ENCODE peak calls at places on chromosomes 12 and 14, in nine cellular contexts. One of them, this sample, is unnamed.

GRCh38 chr12:109307051-109307450 is 2.0 kb downstream of the FOXN4 start:
- DNase-seq in IMR-90: no peak
- DNase-seq in OCI-LY7: no peak
- DNase-seq in hepatocyte: peak
- DNase-seq in H9: no peak
- DNase-seq in astrocyte: no peak
- DNase-seq in fibroblast of lung: no peak
- DNase-seq in endothelial cell of umbilical vein: no peak
- DNase-seq in A549: no peak
- DNase-seq in this sample: no peak

GRCh38 chr12:76010732-76011458 is 20.7 kb downstream of the PHLDA1 start:
- DNase-seq in IMR-90: peak
- DNase-seq in OCI-LY7: no peak
- DNase-seq in hepatocyte: peak
- DNase-seq in H9: no peak
- DNase-seq in astrocyte: peak
- DNase-seq in fibroblast of lung: peak
- DNase-seq in endothelial cell of umbilical vein: no peak
- DNase-seq in A549: no peak
- DNase-seq in this sample: peak

GRCh38 chr12:29547844-29548243 is 50.4 kb upstream of the OVCH1 start:
- DNase-seq in IMR-90: no peak
- DNase-seq in OCI-LY7: no peak
- DNase-seq in hepatocyte: no peak
- DNase-seq in H9: no peak
- DNase-seq in astrocyte: no peak
- DNase-seq in fibroblast of lung: no peak
- DNase-seq in endothelial cell of umbilical vein: no peak
- DNase-seq in A549: no peak
- DNase-seq in this sample: no peak

GRCh38 chr14:68247281-68247680 is 427.7 kb downstream of the RAD51B start:
- DNase-seq in IMR-90: no peak
- DNase-seq in OCI-LY7: no peak
- DNase-seq in hepatocyte: no peak
- DNase-seq in H9: no peak
- DNase-seq in astrocyte: no peak
- DNase-seq in fibroblast of lung: no peak
- DNase-seq in endothelial cell of umbilical vein: peak
- DNase-seq in A549: no peak
- DNase-seq in this sample: no peak

GRCh38 chr14:70808023-70808401 is 1.3 kb downstream of the MAP3K9 start:
- DNase-seq in IMR-90: no peak
- DNase-seq in OCI-LY7: peak
- DNase-seq in hepatocyte: peak
- DNase-seq in H9: peak
- DNase-seq in astrocyte: no peak
- DNase-seq in fibroblast of lung: peak
- DNase-seq in endothelial cell of umbilical vein: no peak
- DNase-seq in A549: peak
- DNase-seq in this sample: no peak

GRCh38 chr12:110067531-110067930 is 19.2 kb upstream of the C12orf76 start:
- DNase-seq in IMR-90: no peak
- DNase-seq in OCI-LY7: no peak
- DNase-seq in hepatocyte: no peak
- DNase-seq in H9: no peak
- DNase-seq in astrocyte: no peak
- DNase-seq in fibroblast of lung: no peak
- DNase-seq in endothelial cell of umbilical vein: no peak
- DNase-seq in A549: no peak
- DNase-seq in this sample: no peak

GRCh38 chr12:15244341-15244740 is 23.1 kb upstream of the RERG start:
- DNase-seq in IMR-90: no peak
- DNase-seq in OCI-LY7: no peak
- DNase-seq in hepatocyte: no peak
- DNase-seq in H9: no peak
- DNase-seq in astrocyte: no peak
- DNase-seq in fibroblast of lung: no peak
- DNase-seq in endothelial cell of umbilical vein: no peak
- DNase-seq in A549: no peak
- DNase-seq in this sample: no peak

GRCh38 chr12:3275171-3276041 is 198.2 kb downstream of the TSPAN9 start:
- DNase-seq in IMR-90: peak
- DNase-seq in OCI-LY7: peak
- DNase-seq in hepatocyte: peak
- DNase-seq in H9: peak
- DNase-seq in astrocyte: peak
- DNase-seq in fibroblast of lung: peak
- DNase-seq in endothelial cell of umbilical vein: peak
- DNase-seq in A549: peak
- DNase-seq in this sample: peak

GRCh38 chr12:49925433-49926194 is 21.9 kb upstream of the FAIM2 start:
- DNase-seq in IMR-90: no peak
- DNase-seq in OCI-LY7: no peak
- DNase-seq in hepatocyte: no peak
- DNase-seq in H9: peak
- DNase-seq in astrocyte: no peak
- DNase-seq in fibroblast of lung: no peak
- DNase-seq in endothelial cell of umbilical vein: no peak
- DNase-seq in A549: no peak
- DNase-seq in this sample: no peak

GRCh38 chr12:57712671-57713070 is 18.7 kb downstream of the OS9 start:
- DNase-seq in IMR-90: no peak
- DNase-seq in OCI-LY7: no peak
- DNase-seq in hepatocyte: no peak
- DNase-seq in H9: no peak
- DNase-seq in astrocyte: no peak
- DNase-seq in fibroblast of lung: no peak
- DNase-seq in endothelial cell of umbilical vein: no peak
- DNase-seq in A549: no peak
- DNase-seq in this sample: no peak

GRCh38 chr12:42482820-42483533 is 106.6 kb downstream of the PRICKLE1 start:
- DNase-seq in IMR-90: peak
- DNase-seq in OCI-LY7: peak
- DNase-seq in hepatocyte: peak
- DNase-seq in H9: peak
- DNase-seq in astrocyte: peak
- DNase-seq in fibroblast of lung: peak
- DNase-seq in endothelial cell of umbilical vein: peak
- DNase-seq in A549: peak
- DNase-seq in this sample: peak

GRCh38 chr12:17169726-17170471 is 563.9 kb upstream of the LMO3 start:
- DNase-seq in IMR-90: no peak
- DNase-seq in OCI-LY7: no peak
- DNase-seq in hepatocyte: no peak
- DNase-seq in H9: no peak
- DNase-seq in astrocyte: no peak
- DNase-seq in fibroblast of lung: no peak
- DNase-seq in endothelial cell of umbilical vein: no peak
- DNase-seq in A549: no peak
- DNase-seq in this sample: no peak

GRCh38 chr12:92363295-92364146 is 217.9 kb upstream of the BTG1 start:
- DNase-seq in IMR-90: peak
- DNase-seq in OCI-LY7: peak
- DNase-seq in hepatocyte: peak
- DNase-seq in H9: no peak
- DNase-seq in astrocyte: peak
- DNase-seq in fibroblast of lung: peak
- DNase-seq in endothelial cell of umbilical vein: peak
- DNase-seq in A549: no peak
- DNase-seq in this sample: no peak

GRCh38 chr12:110641512-110641911 is 27.6 kb downstream of the TCTN1 start:
- DNase-seq in IMR-90: peak
- DNase-seq in OCI-LY7: no peak
- DNase-seq in hepatocyte: no peak
- DNase-seq in H9: no peak
- DNase-seq in astrocyte: peak
- DNase-seq in fibroblast of lung: peak
- DNase-seq in endothelial cell of umbilical vein: no peak
- DNase-seq in A549: no peak
- DNase-seq in this sample: no peak

GRCh38 chr12:53044052-53044581 is 5.7 kb upstream of the TNS2 start:
- DNase-seq in IMR-90: no peak
- DNase-seq in OCI-LY7: no peak
- DNase-seq in hepatocyte: peak
- DNase-seq in H9: peak
- DNase-seq in astrocyte: no peak
- DNase-seq in fibroblast of lung: no peak
- DNase-seq in endothelial cell of umbilical vein: no peak
- DNase-seq in A549: no peak
- DNase-seq in this sample: peak

GRCh38 chr14:22900088-22900799 is 17.2 kb downstream of the REM2 start:
- DNase-seq in IMR-90: peak
- DNase-seq in OCI-LY7: peak
- DNase-seq in hepatocyte: peak
- DNase-seq in H9: peak
- DNase-seq in astrocyte: peak
- DNase-seq in fibroblast of lung: peak
- DNase-seq in endothelial cell of umbilical vein: peak
- DNase-seq in A549: peak
- DNase-seq in this sample: peak

GRCh38 chr12:48788522-48788851 is 402 bp downstream of the ADCY6 start:
- DNase-seq in IMR-90: no peak
- DNase-seq in OCI-LY7: no peak
- DNase-seq in hepatocyte: no peak
- DNase-seq in H9: no peak
- DNase-seq in astrocyte: no peak
- DNase-seq in fibroblast of lung: no peak
- DNase-seq in endothelial cell of umbilical vein: peak
- DNase-seq in A549: no peak
- DNase-seq in this sample: peak

GRCh38 chr12:79634957-79635471 is 55.8 kb downstream of the PAWR start:
- DNase-seq in IMR-90: no peak
- DNase-seq in OCI-LY7: no peak
- DNase-seq in hepatocyte: no peak
- DNase-seq in H9: no peak
- DNase-seq in astrocyte: peak
- DNase-seq in fibroblast of lung: peak
- DNase-seq in endothelial cell of umbilical vein: no peak
- DNase-seq in A549: no peak
- DNase-seq in this sample: no peak

GRCh38 chr12:98869886-98870285 is 224.8 kb downstream of the APAF1 start:
- DNase-seq in IMR-90: no peak
- DNase-seq in OCI-LY7: no peak
- DNase-seq in hepatocyte: no peak
- DNase-seq in H9: no peak
- DNase-seq in astrocyte: no peak
- DNase-seq in fibroblast of lung: no peak
- DNase-seq in endothelial cell of umbilical vein: no peak
- DNase-seq in A549: no peak
- DNase-seq in this sample: no peak

GRCh38 chr14:33120966-33121365 is 182.3 kb downstream of the NPAS3 start:
- DNase-seq in IMR-90: no peak
- DNase-seq in OCI-LY7: no peak
- DNase-seq in hepatocyte: no peak
- DNase-seq in H9: no peak
- DNase-seq in astrocyte: peak
- DNase-seq in fibroblast of lung: peak
- DNase-seq in endothelial cell of umbilical vein: no peak
- DNase-seq in A549: no peak
- DNase-seq in this sample: no peak

GRCh38 chr12:13178568-13179158 is 17.9 kb upstream of the EMP1 start:
- DNase-seq in IMR-90: no peak
- DNase-seq in OCI-LY7: no peak
- DNase-seq in hepatocyte: no peak
- DNase-seq in H9: no peak
- DNase-seq in astrocyte: no peak
- DNase-seq in fibroblast of lung: no peak
- DNase-seq in endothelial cell of umbilical vein: no peak
- DNase-seq in A549: no peak
- DNase-seq in this sample: peak

DNA sequence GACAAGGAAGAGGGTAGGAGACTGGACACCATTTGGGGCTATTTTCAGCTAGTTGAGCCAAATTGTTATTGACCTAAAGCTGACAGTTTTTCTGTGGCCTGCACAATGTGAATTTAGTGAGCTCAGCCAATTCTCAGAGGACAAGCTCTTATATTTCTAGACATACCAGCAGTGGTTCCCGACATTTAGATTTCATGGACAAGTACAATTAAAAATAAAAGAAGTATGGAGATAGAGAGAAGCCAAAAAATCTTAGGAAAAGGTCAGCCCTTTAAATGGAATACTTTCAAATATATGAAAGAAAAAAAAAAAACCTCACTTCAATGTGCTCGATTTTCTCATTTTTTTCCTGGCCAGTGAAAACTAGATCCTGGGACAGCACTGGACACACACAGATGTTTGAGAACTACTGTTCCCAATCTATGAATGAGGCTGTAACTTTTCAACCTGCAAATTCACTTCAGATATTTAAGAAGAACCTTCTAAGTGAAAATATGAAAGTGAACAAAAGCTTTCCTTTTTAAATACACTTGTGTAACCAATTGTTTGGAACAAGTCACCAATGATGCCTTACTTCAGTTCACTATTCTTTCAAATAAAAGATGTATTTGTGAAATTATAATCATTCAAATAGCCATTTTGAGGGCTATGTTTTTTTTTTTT is 109.5 kb downstream of the SLC38A1 start:
- DNase-seq in IMR-90: no peak
- DNase-seq in OCI-LY7: no peak
- DNase-seq in hepatocyte: no peak
- DNase-seq in H9: no peak
- DNase-seq in astrocyte: no peak
- DNase-seq in fibroblast of lung: no peak
- DNase-seq in endothelial cell of umbilical vein: no peak
- DNase-seq in A549: no peak
- DNase-seq in this sample: no peak
- H3K4me2 ChIP-seq in IMR-90: no peak
- H3K4me2 ChIP-seq in OCI-LY7: no peak
- H3K4me2 ChIP-seq in hepatocyte: peak
- H3K4me2 ChIP-seq in H9: no peak
- H3K4me2 ChIP-seq in astrocyte: no peak
- H3K4me2 ChIP-seq in fibroblast of lung: no peak
- H3K4me2 ChIP-seq in endothelial cell of umbilical vein: no peak
- H3K4me2 ChIP-seq in A549: no peak
- H3K4me2 ChIP-seq in this sample: no peak

GRCh38 chr12:65685514-65685913 is 138.8 kb upstream of the HMGA2 start:
- DNase-seq in IMR-90: peak
- DNase-seq in OCI-LY7: no peak
- DNase-seq in hepatocyte: peak
- DNase-seq in H9: no peak
- DNase-seq in astrocyte: no peak
- DNase-seq in fibroblast of lung: no peak
- DNase-seq in endothelial cell of umbilical vein: peak
- DNase-seq in A549: no peak
- DNase-seq in this sample: peak
- TF ChIP-seq CTCF in IMR-90: peak
- TF ChIP-seq CTCF in OCI-LY7: peak
- TF ChIP-seq CTCF in hepatocyte: peak
- TF ChIP-seq CTCF in H9: peak
- TF ChIP-seq CTCF in astrocyte: peak
- TF ChIP-seq CTCF in fibroblast of lung: peak
- TF ChIP-seq CTCF in endothelial cell of umbilical vein: peak
- TF ChIP-seq CTCF in A549: peak
- TF ChIP-seq CTCF in this sample: peak

GRCh38 chr12:69231479-69231878 is 7.9 kb upstream of the CPSF6 start:
- DNase-seq in IMR-90: no peak
- DNase-seq in OCI-LY7: no peak
- DNase-seq in hepatocyte: no peak
- DNase-seq in H9: no peak
- DNase-seq in astrocyte: no peak
- DNase-seq in fibroblast of lung: no peak
- DNase-seq in endothelial cell of umbilical vein: no peak
- DNase-seq in A549: no peak
- DNase-seq in this sample: no peak
- H3K4me2 ChIP-seq in IMR-90: no peak
- H3K4me2 ChIP-seq in OCI-LY7: no peak
- H3K4me2 ChIP-seq in hepatocyte: no peak
- H3K4me2 ChIP-seq in H9: no peak
- H3K4me2 ChIP-seq in astrocyte: no peak
- H3K4me2 ChIP-seq in fibroblast of lung: no peak
- H3K4me2 ChIP-seq in endothelial cell of umbilical vein: no peak
- H3K4me2 ChIP-seq in A549: no peak
- H3K4me2 ChIP-seq in this sample: no peak

GRCh38 chr14:85131523-85131922 is 398.4 kb upstream of the FLRT2 start:
- DNase-seq in IMR-90: no peak
- DNase-seq in OCI-LY7: peak
- DNase-seq in hepatocyte: peak
- DNase-seq in H9: peak
- DNase-seq in astrocyte: no peak
- DNase-seq in fibroblast of lung: no peak
- DNase-seq in endothelial cell of umbilical vein: no peak
- DNase-seq in A549: no peak
- DNase-seq in this sample: no peak
- TF ChIP-seq CTCF in IMR-90: no peak
- TF ChIP-seq CTCF in OCI-LY7: peak
- TF ChIP-seq CTCF in hepatocyte: peak
- TF ChIP-seq CTCF in H9: peak
- TF ChIP-seq CTCF in astrocyte: no peak
- TF ChIP-seq CTCF in fibroblast of lung: no peak
- TF ChIP-seq CTCF in endothelial cell of umbilical vein: no peak
- TF ChIP-seq CTCF in A549: no peak
- TF ChIP-seq CTCF in this sample: no peak